ENCODE peak calls at places on chromosomes 1 and 21, in eight cellular contexts. D is tibial artery; Q is transverse colon; T is GM23338; F is CD8-positive, alpha-beta memory T cell; E is A549; H is thoracic aorta; Z is MM.1S. C is an unnamed sample.
A peak's percentile ranks its signal among the peaks of the same experiment; 100 is the strongest.

GRCh38 chr21:45380566-45380965 is 24.4 kb upstream of the COL18A1 start:
- DNase-seq in D (no peak), Q (no peak), T (no peak), F (no peak), E (no peak), H (no peak), Z (no peak), C (no peak)

GRCh38 chr1:78377356-78377928 is 113.3 kb upstream of the PTGFR start:
- DNase-seq in D (no peak), Q (no peak), T (no peak), F (no peak), E (no peak), H (no peak), Z (no peak), C (no peak)

GRCh38 chr21:35232545-35233176 is 183.6 kb upstream of the RUNX1 start:
- DNase-seq in D (no peak), Q (no peak), T (no peak), F (no peak), E (peak; percentile 19), H (no peak), Z (no peak), C (no peak)

GRCh38 chr1:236615399-236616148 is 11.3 kb upstream of the HEATR1 start:
- DNase-seq in D (no peak), Q (no peak), T (no peak), F (no peak), E (no peak), H (no peak), Z (no peak), C (no peak)

GRCh38 chr1:59601811-59602210 is 212.9 kb upstream of the HOOK1 start:
- DNase-seq in D (no peak), Q (no peak), T (no peak), F (no peak), E (no peak), H (no peak), Z (no peak), C (no peak)

GRCh38 chr1:109268431-109269211 is 14.3 kb downstream of the PSRC1 start:
- DNase-seq in D (no peak), Q (no peak), T (no peak), F (no peak), E (no peak), H (no peak), Z (no peak), C (no peak)

GRCh38 chr1:52186449-52186848 is 44.6 kb downstream of the ZFYVE9 start:
- DNase-seq in D (no peak), Q (no peak), T (no peak), F (no peak), E (no peak), H (no peak), Z (no peak), C (no peak)

GRCh38 chr1:93723101-93723500 is 41.5 kb upstream of the BCAR3 start:
- DNase-seq in D (no peak), Q (no peak), T (no peak), F (no peak), E (peak; percentile 38), H (no peak), Z (no peak), C (no peak)

GRCh38 chr1:166905930-166906329 is 29.9 kb upstream of the TADA1 start:
- DNase-seq in D (no peak), Q (no peak), T (no peak), F (no peak), E (no peak), H (no peak), Z (no peak), C (no peak)

GRCh38 chr1:89148259-89148658 is 22.3 kb upstream of the GBP2 start:
- DNase-seq in D (no peak), Q (no peak), T (no peak), F (no peak), E (no peak), H (no peak), Z (no peak), C (no peak)

GRCh38 chr1:55589656-55590297 is 374.6 kb upstream of the USP24 start:
- DNase-seq in D (peak; percentile 92), Q (no peak), T (no peak), F (no peak), E (no peak), H (peak; percentile 56), Z (no peak), C (no peak)

GRCh38 chr1:156667610-156667967 is 9.6 kb downstream of the NES start:
- DNase-seq in D (no peak), Q (no peak), T (no peak), F (no peak), E (no peak), H (no peak), Z (no peak), C (no peak)

GRCh38 chr1:71610489-71610888 is 529.7 kb upstream of the ZRANB2 start:
- DNase-seq in D (no peak), Q (no peak), T (no peak), F (no peak), E (no peak), H (no peak), Z (no peak), C (no peak)

GRCh38 chr1:9606948-9607347 is 18.2 kb downstream of the TMEM201 start:
- DNase-seq in D (no peak), Q (no peak), T (no peak), F (no peak), E (no peak), H (no peak), Z (no peak), C (no peak)

GRCh38 chr1:156241311-156241811 is 623 bp upstream of the BGLAP start:
- DNase-seq in D (no peak), Q (no peak), T (no peak), F (no peak), E (no peak), H (no peak), Z (no peak), C (no peak)

GRCh38 chr1:224559971-224560728 is 56.0 kb upstream of the CNIH3 start:
- DNase-seq in D (no peak), Q (no peak), T (no peak), F (no peak), E (no peak), H (no peak), Z (no peak), C (no peak)

GRCh38 chr1:26357121-26357602 is 3.2 kb upstream of the CRYBG2 start:
- DNase-seq in D (no peak), Q (peak; percentile 85), T (no peak), F (no peak), E (no peak), H (no peak), Z (no peak), C (no peak)

GRCh38 chr1:2457444-2457843 is 18.6 kb upstream of the PLCH2 start:
- DNase-seq in D (no peak), Q (no peak), T (no peak), F (no peak), E (no peak), H (no peak), Z (no peak), C (no peak)

GRCh38 chr1:25487628-25488027 is 55.8 kb upstream of the LDLRAP1 start:
- DNase-seq in D (no peak), Q (no peak), T (peak; percentile 58), F (peak; percentile 15), E (no peak), H (no peak), Z (no peak), C (no peak)

GRCh38 chr1:194616835-194617234 is 1430.4 kb upstream of the B3GALT2 start:
- DNase-seq in D (no peak), Q (no peak), T (no peak), F (no peak), E (no peak), H (no peak), Z (no peak), C (no peak)

GRCh38 chr1:228445524-228445866 is 28.8 kb upstream of the TRIM17 start:
- DNase-seq in D (no peak), Q (no peak), T (no peak), F (no peak), E (no peak), H (no peak), Z (no peak), C (no peak)

GRCh38 chr1:23169727-23170335 is 1.2 kb upstream of the LUZP1 start:
- DNase-seq in D (peak; percentile 82), Q (peak; percentile 64), T (peak; percentile 30), F (no peak), E (peak; percentile 43), H (peak; percentile 23), Z (no peak), C (peak; percentile 50)

GRCh38 chr21:42300956-42301355 is 14.3 kb downstream of the TFF3 start:
- DNase-seq in D (no peak), Q (no peak), T (no peak), F (no peak), E (no peak), H (no peak), Z (no peak), C (no peak)

GRCh38 chr1:153852170-153852569 is 70.6 kb downstream of the GATAD2B start:
- DNase-seq in D (no peak), Q (no peak), T (no peak), F (no peak), E (no peak), H (no peak), Z (no peak), C (no peak)
- H3K4me3 ChIP-seq in D (no peak overlapping the region), Q (no peak overlapping the region), T (no peak overlapping the region), F (no peak overlapping the region), E (no peak overlapping the region), H (no peak overlapping the region), Z (no peak overlapping the region), C (no peak overlapping the region)

GRCh38 chr1:201905234-201905890 is 16.7 kb downstream of the SHISA4 start:
- DNase-seq in D (no peak), Q (no peak), T (no peak), F (no peak), E (no peak), H (no peak), Z (no peak), C (no peak)
- H3K27ac ChIP-seq in D (peak overlapping the region; percentile 94), Q (peak overlapping the region; percentile 83), T (peak overlapping the region; percentile 33), F (no peak overlapping the region), E (no peak overlapping the region), H (peak overlapping the region; percentile 97), Z (no peak overlapping the region), C (no peak overlapping the region)

DNA sequence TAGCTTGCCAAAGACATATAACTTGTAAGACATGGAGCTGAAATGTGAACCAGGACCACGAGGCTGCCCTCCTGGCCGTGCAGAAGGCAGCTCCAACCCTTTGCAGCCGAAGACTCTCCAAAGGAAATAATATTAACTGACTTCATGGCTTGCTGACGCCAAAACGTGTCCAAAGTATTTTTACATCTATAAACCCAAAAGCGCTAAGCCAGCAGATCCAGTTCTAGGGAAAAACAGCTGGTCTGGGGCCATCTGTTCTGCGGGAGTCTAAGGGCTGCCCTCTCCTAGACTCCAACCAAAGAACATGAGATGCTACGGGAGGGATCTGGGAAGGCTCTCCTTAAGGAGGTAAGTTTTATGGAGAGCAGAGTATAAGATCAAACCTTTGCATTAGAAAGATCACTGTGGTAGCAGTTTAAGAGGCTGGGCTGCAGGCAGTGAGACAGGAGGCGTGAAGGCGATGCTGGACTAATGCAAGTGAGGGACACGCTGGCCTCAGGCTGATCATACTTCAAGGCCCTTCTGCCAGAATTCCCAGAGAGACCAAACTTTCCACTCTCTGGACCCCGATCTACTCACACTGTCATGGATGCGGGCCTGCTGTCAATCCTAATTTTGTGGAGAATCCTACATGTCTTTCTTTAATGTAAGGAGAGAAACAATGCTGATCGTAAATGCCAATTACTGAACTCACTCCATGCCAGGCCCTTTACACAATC is 1.2 kb downstream of the TMEM53 start:
- DNase-seq in D (no peak), Q (no peak), T (no peak), F (no peak), E (no peak), H (no peak), Z (no peak), C (no peak)
- H3K4me3 ChIP-seq in D (peak overlapping the region; percentile 64), Q (peak overlapping the region; percentile 74), T (peak overlapping the region; percentile 96), F (peak overlapping the region; percentile 90), E (peak overlapping the region; percentile 57), H (peak overlapping the region; percentile 76), Z (peak overlapping the region; percentile 77), C (peak overlapping the region; percentile 77)

GRCh38 chr21:34080693-34081092 is 7.3 kb downstream of the MRPS6 start:
- DNase-seq in D (no peak), Q (peak; percentile 22), T (no peak), F (no peak), E (no peak), H (no peak), Z (no peak), C (no peak)
- H3K27ac ChIP-seq in D (peak overlapping the region; percentile 1), Q (no peak overlapping the region), T (no peak overlapping the region), F (no peak overlapping the region), E (no peak overlapping the region), H (no peak overlapping the region), Z (no peak overlapping the region), C (no peak overlapping the region)

C was measured in CD4-positive, CD25-positive, alpha-beta regulatory T cell.